ENCODE peak calls at places on chromosome 2, in five cellular contexts. One of them, this sample, is unnamed.

GRCh38 chr2:181461056-181461630 is 4.0 kb downstream of the ITGA4 start:
- DNase-seq in mammary epithelial cell: no peak
- DNase-seq in anterior cingulate cortex: no peak
- DNase-seq in cardiac fibroblast: no peak
- DNase-seq in posterior cingulate gyrus: no peak
- DNase-seq in this sample: no peak

GRCh38 chr2:17752892-17753802 is 463 bp downstream of the SMC6 start:
- DNase-seq in cardiac fibroblast: peak; percentile 41
- DNase-seq in posterior cingulate gyrus: no peak
- DNase-seq in anterior cingulate cortex: no peak
- DNase-seq in mammary epithelial cell: peak; percentile 83
- DNase-seq in this sample: peak; percentile 38

GRCh38 chr2:239675856-239676715 is 275.3 kb upstream of the HDAC4 start:
- DNase-seq in mammary epithelial cell: no peak
- DNase-seq in cardiac fibroblast: no peak
- DNase-seq in anterior cingulate cortex: no peak
- DNase-seq in posterior cingulate gyrus: no peak
- DNase-seq in this sample: no peak

GRCh38 chr2:240319855-240320560 is 115.5 kb upstream of the GPC1 start:
- DNase-seq in cardiac fibroblast: peak; percentile 92
- DNase-seq in mammary epithelial cell: peak; percentile 93
- DNase-seq in anterior cingulate cortex: no peak
- DNase-seq in posterior cingulate gyrus: no peak
- DNase-seq in this sample: peak; percentile 43

GRCh38 chr2:210360412-210360811 is 45.4 kb upstream of the MYL1 start:
- DNase-seq in cardiac fibroblast: no peak
- DNase-seq in mammary epithelial cell: no peak
- DNase-seq in posterior cingulate gyrus: no peak
- DNase-seq in anterior cingulate cortex: no peak
- DNase-seq in this sample: no peak

GRCh38 chr2:54525321-54525720 is 69.2 kb downstream of the SPTBN1 start:
- DNase-seq in posterior cingulate gyrus: no peak
- DNase-seq in anterior cingulate cortex: no peak
- DNase-seq in mammary epithelial cell: no peak
- DNase-seq in cardiac fibroblast: no peak
- DNase-seq in this sample: no peak

GRCh38 chr2:121382744-121383143 is 97.7 kb upstream of the TFCP2L1 start:
- DNase-seq in cardiac fibroblast: no peak
- DNase-seq in mammary epithelial cell: no peak
- DNase-seq in anterior cingulate cortex: peak; percentile 26
- DNase-seq in posterior cingulate gyrus: no peak
- DNase-seq in this sample: peak; percentile 36

GRCh38 chr2:240396623-240397541 is 38.6 kb upstream of the GPC1 start:
- DNase-seq in posterior cingulate gyrus: no peak
- DNase-seq in mammary epithelial cell: no peak
- DNase-seq in cardiac fibroblast: no peak
- DNase-seq in anterior cingulate cortex: no peak
- DNase-seq in this sample: peak; percentile 2

GRCh38 chr2:18514838-18515461 is 45.5 kb downstream of the RDH14 start:
- DNase-seq in mammary epithelial cell: no peak
- DNase-seq in anterior cingulate cortex: no peak
- DNase-seq in cardiac fibroblast: peak; percentile 26
- DNase-seq in posterior cingulate gyrus: no peak
- DNase-seq in this sample: no peak